ENCODE peak calls at places on chromosome 4, in five cellular contexts. G is NCI-H2029 treated with DMSO at 0.1 percent for 48 hours; M is left cardiac atrium; J is ureter; Z is CD8-positive, alpha-beta T cell. X is an unnamed sample.
A peak's percentile ranks its signal among the peaks of the same experiment; 100 is the strongest.

GRCh38 chr4:75490155-75490554 is 24.0 kb downstream of the RCHY1 start:
- DNase-seq in Z (no peak), M (no peak), J (no peak), G (no peak), X (no peak)

GRCh38 chr4:2794707-2795557 is 2.0 kb downstream of the SH3BP2 start:
- DNase-seq in M (peak; percentile 80), G (no peak), J (peak; percentile 74), Z (no peak), X (no peak)

GRCh38 chr4:102869569-102870227 is 906 bp downstream of the CISD2 start:
- DNase-seq in J (no peak), M (no peak), G (peak; percentile 31), Z (no peak), X (no peak)

GRCh38 chr4:53563824-53564223 is 27.5 kb downstream of the LNX1 start:
- DNase-seq in G (no peak), M (no peak), J (no peak), Z (no peak), X (no peak)

GRCh38 chr4:174631901-174632758 is 109.8 kb upstream of the HPGD start:
- DNase-seq in Z (no peak), G (peak; percentile 52), J (no peak), M (no peak), X (no peak)

GRCh38 chr4:19689511-19689910 is 562.2 kb upstream of the SLIT2 start:
- DNase-seq in Z (no peak), G (no peak), J (no peak), M (no peak), X (no peak)

GRCh38 chr4:25057299-25057698 is 26.6 kb upstream of the LGI2 start:
- DNase-seq in G (no peak), J (no peak), Z (no peak), M (peak; percentile 32), X (no peak)

GRCh38 chr4:38132140-38132673 is 172.0 kb downstream of the PTTG2 start:
- DNase-seq in G (no peak), Z (peak; percentile 30), M (no peak), J (peak; percentile 55), X (no peak)

GRCh38 chr4:122041312-122041711 is 89.5 kb upstream of the TRPC3 start:
- DNase-seq in J (no peak), G (no peak), M (no peak), Z (no peak), X (no peak)

GRCh38 chr4:1177274-1178141 is 5.1 kb upstream of the SPON2 start:
- DNase-seq in Z (no peak), J (no peak), M (no peak), G (no peak), X (no peak)

GRCh38 chr4:145679520-145679919 is 426 bp upstream of the C4orf51 start:
- DNase-seq in M (peak; percentile 37), Z (no peak), J (peak; percentile 47), G (peak; percentile 82), X (no peak)

GRCh38 chr4:123444298-123444731 is 47.7 kb downstream of the SPRY1 start:
- DNase-seq in J (no peak), M (peak; percentile 34), G (no peak), Z (no peak), X (no peak)

GRCh38 chr4:80008351-80008750 is 64.7 kb downstream of the ANTXR2 start:
- DNase-seq in Z (no peak), M (no peak), J (no peak), G (no peak), X (no peak)

GRCh38 chr4:2281575-2282343 is 19.9 kb upstream of the MXD4 start:
- DNase-seq in M (peak; percentile 21), G (no peak), J (no peak), Z (peak; percentile 82), X (no peak)

GRCh38 chr4:38308728-38309315 is 348.6 kb downstream of the PTTG2 start:
- DNase-seq in J (no peak), Z (no peak), G (no peak), M (no peak), X (no peak)

GRCh38 chr4:140151700-140152014 is 2.3 kb downstream of the MAML3 start:
- DNase-seq in G (peak; percentile 80), Z (no peak), J (peak; percentile 91), M (peak; percentile 86), X (no peak)

GRCh38 chr4:747546-748170 is 42.0 kb downstream of the PCGF3 start:
- DNase-seq in G (no peak), J (no peak), M (no peak), Z (no peak), X (no peak)

GRCh38 chr4:155629183-155629825 is 37.3 kb upstream of the GUCY1A1 start:
- DNase-seq in G (no peak), M (no peak), Z (no peak), J (no peak), X (no peak)

GRCh38 chr4:34723606-34724005 is 1520.7 kb downstream of the ARAP2 start:
- DNase-seq in J (no peak), Z (no peak), M (no peak), G (no peak), X (no peak)

GRCh38 chr4:165709526-165709925 is 163.5 kb upstream of the TLL1 start:
- DNase-seq in M (no peak), Z (no peak), G (no peak), J (no peak), X (no peak)

GRCh38 chr4:85548116-85548515 is 73.2 kb downstream of the ARHGAP24 start:
- DNase-seq in G (no peak), J (no peak), Z (no peak), M (no peak), X (no peak)

GRCh38 chr4:65083076-65083475 is 587.2 kb downstream of the EPHA5 start:
- DNase-seq in M (no peak), J (no peak), G (no peak), Z (no peak), X (no peak)

GRCh38 chr4:126386512-126386911 is 1071.8 kb downstream of the FAT4 start:
- DNase-seq in Z (no peak), G (no peak), M (no peak), J (no peak), X (no peak)

GRCh38 chr4:174563399-174563798 is 41.1 kb upstream of the HPGD start:
- DNase-seq in G (no peak), J (no peak), Z (no peak), M (no peak), X (no peak)

GRCh38 chr4:137375111-137375850 is 157.0 kb downstream of the PCDH18 start:
- DNase-seq in Z (no peak), M (no peak), G (no peak), J (no peak), X (no peak)

GRCh38 chr4:113693993-113694392 is 67.5 kb downstream of the CAMK2D start:
- DNase-seq in M (no peak), Z (no peak), J (no peak), G (no peak), X (no peak)

GRCh38 chr4:76235915-76236314 is 15.6 kb upstream of the FAM47E start:
- DNase-seq in M (no peak), J (no peak), Z (no peak), G (no peak), X (no peak)

GRCh38 chr4:57156242-57156990 is 46.2 kb upstream of the IGFBP7 start:
- DNase-seq in J (no peak), M (no peak), G (no peak), Z (no peak), X (no peak)

GRCh38 chr4:99821918-99822503 is 5.4 kb downstream of the DAPP1 start:
- DNase-seq in J (no peak), M (no peak), Z (no peak), G (no peak), X (no peak)

GRCh38 chr4:156633846-156634245 is 337.8 kb downstream of the PDGFC start:
- DNase-seq in M (no peak), G (no peak), J (no peak), Z (no peak), X (no peak)

X was measured in type B pancreatic cell.